ENCODE peak calls at places on chromosomes 6 and 20, in four cellular contexts. Q is HepG2, V is H1, C is K562. B is an unnamed sample.

GRCh38 chr20:19975436-19975799 is 41.7 kb upstream of the NAA20 start:
- DNase-seq in V (peak), C (no peak), Q (no peak), B (no peak)

GRCh38 chr6:293185-294174 is 1.2 kb downstream of the DUSP22 start:
- DNase-seq in C (no peak), V (peak), Q (no peak), B (no peak)

GRCh38 chr6:157271911-157272310 is 51.4 kb downstream of the TMEM242 start:
- DNase-seq in Q (no peak), C (no peak), V (no peak), B (no peak)

GRCh38 chr6:38603492-38603891 is 36.2 kb downstream of the BTBD9 start:
- DNase-seq in V (no peak), C (no peak), Q (no peak), B (no peak)

GRCh38 chr6:7818480-7819165 is 92.0 kb downstream of the TXNDC5 start:
- DNase-seq in C (no peak), V (no peak), Q (no peak), B (no peak)

GRCh38 chr6:118659513-118660217 is 8.3 kb upstream of the CEP85L start:
- DNase-seq in C (no peak), V (no peak), Q (no peak), B (no peak)

GRCh38 chr20:35048739-35049138 is 43.9 kb downstream of the TRPC4AP start:
- DNase-seq in C (no peak), Q (peak), V (no peak), B (no peak)

GRCh38 chr6:154604120-154604519 is 93.6 kb upstream of the CNKSR3 start:
- DNase-seq in V (no peak), Q (no peak), C (no peak), B (no peak)

GRCh38 chr20:34452281-34452982 is 63.8 kb upstream of the DYNLRB1 start:
- DNase-seq in V (no peak), Q (no peak), C (no peak), B (no peak)

GRCh38 chr20:32756156-32756555 is 6.0 kb upstream of the DNMT3B start:
- DNase-seq in C (no peak), Q (no peak), V (no peak), B (no peak)

GRCh38 chr6:88166493-88166900 is 350 bp upstream of the CNR1 start:
- DNase-seq in C (no peak), Q (no peak), V (no peak), B (peak)

GRCh38 chr6:150491796-150492142 is 107.9 kb upstream of the PLEKHG1 start:
- DNase-seq in V (no peak), C (no peak), Q (no peak), B (no peak)

GRCh38 chr20:48723308-48724264 is 104.2 kb downstream of the PREX1 start:
- DNase-seq in Q (peak), C (no peak), V (no peak), B (no peak)

GRCh38 chr20:51554538-51555165 is 12.1 kb upstream of the NFATC2 start:
- DNase-seq in Q (no peak), V (no peak), C (no peak), B (no peak)

GRCh38 chr20:61120595-61121515 is 131.2 kb upstream of the CDH4 start:
- DNase-seq in C (no peak), Q (peak), V (peak), B (peak)

GRCh38 chr20:46720019-46720418 is 10.6 kb downstream of the SLC2A10 start:
- DNase-seq in V (no peak), C (no peak), Q (no peak), B (no peak)

GRCh38 chr20:11041396-11041795 is 367.6 kb upstream of the JAG1 start:
- DNase-seq in Q (no peak), C (no peak), V (no peak), B (no peak)

GRCh38 chr6:3575701-3576100 is 118.9 kb upstream of the SLC22A23 start:
- DNase-seq in V (no peak), C (no peak), Q (no peak), B (no peak)

GRCh38 chr6:140827593-140827992 is 1305.1 kb upstream of the GJE1 start:
- DNase-seq in C (no peak), V (no peak), Q (no peak), B (no peak)

GRCh38 chr20:23251779-23252178 is 98.8 kb upstream of the NXT1 start:
- DNase-seq in V (no peak), C (no peak), Q (no peak), B (no peak)

GRCh38 chr6:40042232-40042631 is 108.0 kb upstream of the MOCS1 start:
- DNase-seq in V (no peak), C (no peak), Q (no peak), B (no peak)

GRCh38 chr20:32189691-32190607 is 17.6 kb downstream of the PLAGL2 start:
- DNase-seq in C (no peak), V (peak), Q (no peak), B (peak)

GRCh38 chr20:20593447-20594170 is 118.8 kb downstream of the RALGAPA2 start:
- DNase-seq in Q (peak), V (peak), C (peak), B (peak)

GRCh38 chr6:77764364-77764763 is 111.5 kb downstream of the MEI4 start:
- DNase-seq in V (no peak), Q (no peak), C (no peak), B (no peak)

GRCh38 chr20:35271904-35272303 is 6.0 kb downstream of the MMP24OS start:
- DNase-seq in V (no peak), C (no peak), Q (no peak), B (no peak)

GRCh38 chr6:30974488-30975252 is 8.8 kb upstream of the MUC21 start:
- DNase-seq in V (no peak), C (no peak), Q (no peak), B (no peak)

GRCh38 chr6:149405823-149406765 is 6.0 kb downstream of the SUMO4 start:
- DNase-seq in V (no peak), Q (no peak), C (no peak), B (no peak)

GRCh38 chr6:44074383-44075136 is 52.7 kb downstream of the MRPL14 start:
- DNase-seq in Q (peak), V (peak), C (peak), B (peak)

GRCh38 chr6:92377137-92377536 is 1042.2 kb downstream of the EPHA7 start:
- DNase-seq in V (no peak), Q (no peak), C (no peak), B (no peak)

GRCh38 chr6:138410048-138410735 is 6.2 kb downstream of the HEBP2 start:
- DNase-seq in Q (no peak), C (no peak), V (peak), B (no peak)

GRCh38 chr20:35008411-35009342 is 53.0 kb downstream of the MYH7B start:
- DNase-seq in Q (no peak), V (no peak), C (no peak), B (no peak)

GRCh38 chr6:134510121-134510520 is 192.2 kb upstream of the SGK1 start:
- DNase-seq in V (no peak), C (no peak), Q (no peak), B (no peak)

GRCh38 chr20:35319206-35320197 is 27.3 kb upstream of the FAM83C start:
- DNase-seq in C (peak), V (no peak), Q (no peak), B (no peak)

GRCh38 chr6:10633216-10633615 is 61.2 kb downstream of the C6orf52 start:
- DNase-seq in Q (peak), C (no peak), V (no peak), B (no peak)

GRCh38 chr6:36351152-36351571 is 14.5 kb upstream of the BNIP5 start:
- DNase-seq in V (no peak), C (no peak), Q (no peak), B (no peak)
- TF ChIP-seq ATF2 in V (no peak), C (no peak), Q (no peak), B (no peak)

GRCh38 chr20:651713-652610 is 1.0 kb downstream of the SRXN1 start:
- DNase-seq in V (no peak), C (peak), Q (no peak), B (no peak)

GRCh38 chr20:653590-654426 is 808 bp upstream of the SRXN1 start:
- DNase-seq in C (peak), V (no peak), Q (peak), B (no peak)

GRCh38 chr20:650954-651353 is 2.0 kb downstream of the SRXN1 start:
- DNase-seq in V (no peak), C (no peak), Q (no peak), B (no peak)

GRCh38 chr20:653110-653589 is at the start of gene SRXN1:
- DNase-seq in Q (peak), C (peak), V (peak), B (peak)

DNA sequence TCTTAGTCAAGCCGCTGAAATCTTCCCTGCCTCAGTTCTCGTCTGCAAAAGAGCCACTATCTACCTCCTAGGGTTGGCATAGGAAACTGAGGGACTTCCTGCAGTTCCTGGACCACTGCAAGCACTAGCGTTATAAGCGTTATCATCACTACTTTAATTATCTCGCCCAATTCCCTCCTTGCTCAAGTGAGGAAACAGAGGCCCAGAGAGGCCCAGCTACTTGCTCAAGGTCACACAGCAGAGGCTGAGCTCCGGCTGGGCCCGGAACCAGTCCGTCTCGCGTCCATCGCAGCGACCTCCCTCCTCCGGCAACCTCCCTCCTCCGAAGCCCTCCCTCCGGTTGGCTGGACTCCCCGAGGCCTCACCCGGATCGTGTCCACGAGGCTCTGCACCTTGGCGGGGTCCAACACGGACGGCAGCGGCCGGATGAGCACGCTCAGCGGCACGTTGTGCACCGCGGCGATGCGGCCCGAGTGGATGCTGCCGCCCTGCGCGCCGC is 340 bp downstream of the SRXN1 start:
- DNase-seq in C (no peak), V (no peak), Q (no peak), B (no peak)
- TF ChIP-seq ATF2 in C (no peak), V (no peak), Q (no peak), B (no peak)

DNA sequence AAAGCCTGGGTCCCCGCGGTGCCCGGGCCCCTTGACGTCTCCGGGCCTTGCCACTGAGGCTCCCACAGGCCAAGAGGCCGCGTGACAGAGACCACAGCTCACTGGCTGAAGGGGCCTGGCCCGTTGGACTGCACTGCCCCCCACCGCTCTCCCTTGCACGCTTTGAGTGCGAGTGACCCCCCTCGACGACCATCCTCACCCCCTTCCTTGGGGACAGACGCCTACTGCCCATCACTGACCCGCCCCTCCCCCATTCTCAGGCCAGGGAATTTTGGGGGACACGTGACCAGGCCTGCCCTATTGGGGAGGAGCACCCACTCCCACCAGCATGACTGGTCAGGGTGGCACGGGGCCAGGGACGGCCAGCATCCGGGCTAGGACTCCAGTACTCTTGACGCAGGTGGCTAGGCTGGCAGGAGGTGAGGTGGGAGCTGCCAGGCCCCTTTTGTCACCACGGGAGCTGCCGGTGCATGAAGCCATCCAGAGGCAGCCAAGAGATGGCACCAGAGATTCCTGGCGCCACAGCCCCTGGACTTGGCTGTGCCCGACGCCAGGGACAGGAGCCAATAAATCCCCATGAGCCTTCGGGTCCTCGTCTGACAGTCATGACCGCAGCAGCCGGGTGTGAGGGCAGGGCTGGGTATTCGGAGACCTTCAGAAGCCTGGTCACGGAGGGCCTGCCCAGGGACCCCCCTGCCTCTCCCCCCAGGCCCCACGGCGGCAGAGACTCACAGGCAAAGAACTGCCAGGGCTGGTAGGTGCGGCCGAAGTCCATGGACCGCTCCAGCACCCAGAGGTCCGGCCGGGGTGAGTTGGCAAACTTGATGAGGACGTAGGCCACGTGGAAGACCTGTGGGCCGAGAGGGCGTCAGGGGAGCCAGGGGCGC is 14.5 kb downstream of the LAMA5 start:
- DNase-seq in V (no peak), Q (no peak), C (no peak), B (no peak)
- TF ChIP-seq ATF2 in V (no peak), Q (no peak), C (no peak), B (no peak)

GRCh38 chr6:4727236-4727635 is 49.0 kb upstream of the CDYL start:
- DNase-seq in C (peak), Q (no peak), V (no peak), B (no peak)

GRCh38 chr6:4728949-4729348 is 47.3 kb upstream of the CDYL start:
- DNase-seq in V (no peak), C (no peak), Q (no peak), B (no peak)

GRCh38 chr6:4731996-4732395 is 44.2 kb upstream of the CDYL start:
- DNase-seq in Q (no peak), C (no peak), V (no peak), B (no peak)

GRCh38 chr6:4728436-4728769 is 47.8 kb upstream of the CDYL start:
- DNase-seq in Q (no peak), V (no peak), C (no peak), B (no peak)

GRCh38 chr6:4727671-4728435 is 48.4 kb upstream of the CDYL start:
- DNase-seq in Q (peak), V (no peak), C (peak), B (no peak)
- TF ChIP-seq ATF2 in Q (no peak), V (no peak), C (no peak), B (no peak)